ENCODE peak calls at places on chromosomes 2 and 18, in five cellular contexts. L, T, G, P and J are unnamed samples.

GRCh38 chr2:177396630-177397460 is 4.3 kb downstream of the AGPS start:
- DNase-seq in P (no peak), L (peak), T (peak), G (peak), J (peak)

GRCh38 chr2:241897231-241897916 is 27.8 kb downstream of the RTP5 start:
- DNase-seq in G (no peak), P (no peak), T (no peak), L (no peak), J (no peak)

GRCh38 chr18:9237982-9238381 is 96.6 kb upstream of the TWSG1 start:
- DNase-seq in T (no peak), P (no peak), G (no peak), L (no peak), J (no peak)

GRCh38 chr18:35707247-35707646 is 125.7 kb downstream of the GALNT1 start:
- DNase-seq in G (peak), P (no peak), L (peak), T (no peak), J (no peak)

GRCh38 chr2:186848873-186849578 is at the start of gene ZSWIM2:
- DNase-seq in T (peak), P (no peak), L (peak), G (peak), J (peak)

GRCh38 chr2:197078535-197078934 is 152.0 kb upstream of the PGAP1 start:
- DNase-seq in L (no peak), T (no peak), P (no peak), G (no peak), J (no peak)

GRCh38 chr2:73112913-73113633 is at the start of gene RAB11FIP5:
- DNase-seq in T (peak), P (no peak), L (peak), G (peak), J (peak)

GRCh38 chr18:678482-679182 is 21.2 kb downstream of the TYMS start:
- DNase-seq in L (no peak), G (no peak), P (no peak), T (no peak), J (no peak)

DNA sequence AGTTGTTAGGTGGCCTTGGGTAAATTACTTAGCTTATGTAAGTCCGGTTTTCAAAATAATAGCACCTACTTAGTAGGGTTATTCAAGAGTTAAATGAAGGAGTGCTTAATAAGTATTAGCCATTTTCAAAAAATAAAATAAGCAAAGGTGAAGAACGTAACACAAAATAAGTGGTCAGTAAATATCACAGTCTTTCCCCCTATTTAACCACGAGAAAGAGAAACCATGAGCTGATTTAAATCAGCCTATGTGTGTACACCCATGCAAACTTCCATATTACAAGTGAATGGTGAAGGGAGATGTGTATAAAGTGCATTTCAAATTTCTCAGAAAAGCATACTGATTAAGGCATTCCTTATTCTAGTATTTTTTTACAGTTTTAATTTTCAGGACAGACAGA is 2.2 kb downstream of the WIPF1 start:
- DNase-seq in T (no peak), P (no peak), G (no peak), L (no peak), J (no peak)
- H3K4me3 ChIP-seq in T (no peak), P (peak), G (no peak), L (no peak), J (no peak)

GRCh38 chr18:80097201-80097600 is 11.9 kb upstream of the ADNP2 start:
- DNase-seq in G (no peak), P (no peak), T (no peak), L (no peak), J (no peak)
- TF ChIP-seq CTCF in G (no peak), P (no peak), T (no peak), L (no peak), J (no peak)

DNA sequence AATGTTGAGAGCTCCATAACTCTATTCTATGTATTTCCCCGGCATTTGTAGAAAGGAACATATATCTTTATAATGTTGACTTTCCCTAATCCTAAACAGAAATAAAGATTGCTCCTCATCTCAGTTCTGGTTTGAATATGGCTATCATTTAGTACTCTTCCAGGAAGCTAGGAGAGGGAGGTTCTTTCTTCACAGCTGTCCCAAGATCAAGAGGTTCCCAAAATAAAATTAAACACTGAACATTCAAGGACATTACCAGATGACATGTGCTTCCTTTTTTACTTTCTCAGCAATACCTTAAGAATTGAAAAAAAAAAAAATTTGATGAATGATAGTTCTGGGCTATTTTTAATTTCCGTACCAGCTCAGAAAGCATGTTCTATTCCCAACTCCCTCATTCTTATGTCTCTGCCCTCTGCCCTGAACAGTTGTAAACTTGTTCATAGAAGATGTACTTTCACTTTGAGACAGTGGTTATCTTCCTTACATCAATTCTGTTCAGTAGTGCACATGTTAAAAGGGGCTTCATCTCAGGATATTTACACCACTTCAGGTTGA is 61.7 kb upstream of the MYL1 start:
- DNase-seq in P (no peak), G (no peak), L (no peak), T (no peak), J (no peak)
- H3K4me3 ChIP-seq in P (no peak), G (no peak), L (no peak), T (no peak), J (no peak)

GRCh38 chr2:110816404-110817365 is 84.3 kb downstream of the ACOXL start:
- DNase-seq in G (no peak), P (no peak), L (peak), T (no peak), J (no peak)

GRCh38 chr2:110820128-110820527 is 87.8 kb downstream of the ACOXL start:
- DNase-seq in P (no peak), L (no peak), G (no peak), T (no peak), J (no peak)

GRCh38 chr2:110815938-110816337 is 83.6 kb downstream of the ACOXL start:
- DNase-seq in T (no peak), P (no peak), G (no peak), L (no peak), J (no peak)

GRCh38 chr2:110819711-110820110 is 87.3 kb downstream of the ACOXL start:
- DNase-seq in P (no peak), L (no peak), G (no peak), T (no peak), J (no peak)

GRCh38 chr2:110818767-110819481 is 86.6 kb downstream of the ACOXL start:
- DNase-seq in T (peak), G (no peak), P (no peak), L (no peak), J (no peak)
- TF ChIP-seq CTCF in T (peak), G (no peak), P (no peak), L (no peak), J (no peak)

GRCh38 chr2:96527990-96528679 is 8.4 kb upstream of the ARID5A start:
- DNase-seq in G (no peak), L (peak), P (no peak), T (peak), J (peak)
- H3K4me3 ChIP-seq in G (peak), L (no peak), P (peak), T (no peak), J (peak)

DNA sequence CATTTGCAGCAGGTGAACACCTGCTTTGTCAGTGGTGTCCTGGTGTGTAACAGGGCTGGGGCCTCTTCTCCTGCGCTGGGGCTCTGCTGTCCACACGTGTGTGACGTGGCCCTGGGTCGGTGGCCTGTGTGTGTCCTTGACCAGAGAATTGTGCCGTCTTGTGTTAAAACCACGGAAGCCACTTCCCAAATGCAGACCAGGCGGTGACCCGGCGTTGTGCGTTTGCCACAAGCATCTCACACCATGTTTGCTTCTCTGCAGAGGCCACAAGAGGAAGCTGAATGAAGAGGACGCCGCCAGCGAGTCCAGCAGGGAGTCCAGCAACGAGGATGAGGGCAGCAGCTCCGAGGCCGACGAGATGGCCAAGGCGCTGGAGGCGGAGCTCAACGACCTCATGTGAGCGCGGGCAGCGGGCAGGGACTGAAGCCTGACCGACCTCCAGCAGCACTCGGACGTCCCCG is 44.3 kb upstream of the KCNG2 start:
- DNase-seq in L (no peak), G (no peak), T (no peak), P (no peak), J (no peak)
- TF ChIP-seq CTCF in L (no peak), G (no peak), T (no peak), P (no peak), J (no peak)

DNA sequence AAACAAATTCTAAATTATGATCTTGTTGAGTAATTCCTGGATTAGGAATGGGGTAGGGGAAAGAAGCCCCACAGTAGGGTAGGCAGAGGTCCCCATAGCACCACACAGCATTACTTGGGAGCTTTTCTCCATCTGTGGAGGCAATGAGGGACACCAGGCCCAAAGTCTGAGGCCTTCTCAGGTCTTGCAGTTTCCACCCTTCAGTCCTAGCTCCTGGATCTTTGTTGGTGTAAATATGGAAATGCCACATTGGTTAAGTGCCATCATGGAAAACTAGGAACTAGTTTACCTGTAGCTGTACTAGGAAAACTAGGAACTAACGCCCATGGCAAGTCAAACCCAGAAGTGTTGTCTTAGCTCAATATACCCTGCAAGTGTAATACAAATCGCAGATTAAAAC is 113.3 kb upstream of the DAPL1 start:
- DNase-seq in G (no peak), L (no peak), P (no peak), T (no peak), J (no peak)
- H3K4me3 ChIP-seq in G (no peak), L (no peak), P (no peak), T (no peak), J (no peak)

GRCh38 chr18:12883684-12884520 is at the start of gene PTPN2:
- DNase-seq in L (peak), T (peak), G (peak), P (peak), J (peak)
- TF ChIP-seq CTCF in L (no peak), T (no peak), G (no peak), P (no peak), J (no peak)